ENCODE peak calls at places on chromosomes 16 and 17, in eight cellular contexts. Z, X, N, S, K, I, T and D are unnamed samples.

GRCh38 chr16:68228652-68229051 is 7.3 kb downstream of the ESRP2 start:
- DNase-seq in Z (no peak), S (no peak), X (no peak), T (no peak), N (no peak), I (no peak), K (no peak), D (no peak)

GRCh38 chr16:14455577-14455976 is 174.5 kb downstream of the PARN start:
- DNase-seq in K (peak; percentile 57), S (no peak), X (peak; percentile 70), Z (peak; percentile 41), I (no peak), N (no peak), T (no peak), D (peak; percentile 61)

GRCh38 chr17:79644617-79645016 is 33.8 kb upstream of the RBFOX3 start:
- DNase-seq in N (no peak), I (no peak), T (no peak), K (no peak), S (no peak), X (no peak), Z (no peak), D (no peak)

GRCh38 chr16:23365602-23366240 is 63.6 kb downstream of the SCNN1B start:
- DNase-seq in Z (no peak), N (no peak), I (no peak), X (no peak), T (no peak), K (no peak), S (no peak), D (no peak)

GRCh38 chr17:39792523-39793221 is 54.9 kb downstream of the GRB7 start:
- DNase-seq in N (no peak), S (no peak), X (no peak), K (no peak), Z (no peak), I (no peak), T (no peak), D (no peak)

GRCh38 chr17:1228752-1229353 is 41.4 kb upstream of the BHLHA9 start:
- DNase-seq in Z (no peak), X (no peak), N (no peak), S (no peak), K (no peak), T (no peak), I (peak; percentile 59), D (no peak)

GRCh38 chr17:19412984-19413383 is 2.0 kb downstream of the RNF112 start:
- DNase-seq in X (no peak), T (no peak), N (no peak), S (no peak), K (no peak), I (no peak), Z (no peak), D (no peak)

GRCh38 chr17:81420769-81421462 is 25.7 kb downstream of the BAHCC1 start:
- DNase-seq in K (no peak), X (no peak), N (no peak), T (peak; percentile 70), S (no peak), Z (peak; percentile 68), I (no peak), D (no peak)

GRCh38 chr17:42421479-42422332 is 1.4 kb downstream of the CAVIN1 start:
- DNase-seq in S (no peak), Z (peak; percentile 68), K (peak; percentile 84), X (no peak), T (peak; percentile 58), N (peak; percentile 75), I (no peak), D (peak; percentile 72)

GRCh38 chr17:70208825-70209555 is 39.7 kb downstream of the KCNJ2 start:
- DNase-seq in S (no peak), N (no peak), K (no peak), T (no peak), X (no peak), Z (no peak), I (no peak), D (no peak)

GRCh38 chr17:7219434-7219811 is 213 bp downstream of the DLG4 start:
- DNase-seq in K (no peak), X (no peak), S (no peak), N (no peak), Z (no peak), I (no peak), T (no peak), D (no peak)

GRCh38 chr16:25192096-25192495 is 24.7 kb upstream of the AQP8 start:
- DNase-seq in T (no peak), Z (peak; percentile 60), N (no peak), I (no peak), S (peak; percentile 33), X (peak; percentile 86), K (peak; percentile 27), D (peak; percentile 48)

GRCh38 chr17:60627113-60627512 is 27.1 kb downstream of the PPM1D start:
- DNase-seq in N (no peak), I (no peak), T (no peak), K (no peak), X (no peak), Z (no peak), S (no peak), D (no peak)

GRCh38 chr17:41739661-41740352 is 5.4 kb upstream of the HAP1 start:
- DNase-seq in K (peak; percentile 46), T (no peak), I (no peak), N (peak; percentile 76), X (no peak), S (peak; percentile 24), Z (peak; percentile 49), D (peak; percentile 83)

GRCh38 chr16:29808219-29808900 is 2.0 kb downstream of the MAZ start:
- DNase-seq in X (no peak), S (no peak), T (no peak), I (no peak), N (no peak), K (no peak), Z (no peak), D (no peak)

GRCh38 chr17:44083250-44083849 is 12.8 kb downstream of the G6PC3 start:
- DNase-seq in K (no peak), N (no peak), Z (no peak), I (no peak), T (no peak), X (no peak), S (no peak), D (no peak)

GRCh38 chr17:38453951-38454421 is 25.7 kb downstream of the ARHGAP23 start:
- DNase-seq in Z (peak; percentile 59), N (no peak), S (no peak), X (no peak), K (peak; percentile 41), I (no peak), T (no peak), D (peak; percentile 33)

GRCh38 chr17:38454528-38454927 is 26.3 kb downstream of the ARHGAP23 start:
- DNase-seq in X (no peak), N (peak; percentile 92), K (peak; percentile 83), Z (peak; percentile 86), T (peak; percentile 92), S (no peak), I (no peak), D (peak; percentile 76)

GRCh38 chr17:38457577-38458371 is 29.5 kb downstream of the ARHGAP23 start:
- DNase-seq in S (no peak), T (no peak), N (no peak), X (no peak), Z (no peak), I (no peak), K (no peak), D (no peak)

GRCh38 chr17:38455288-38455915 is 27.1 kb downstream of the ARHGAP23 start:
- DNase-seq in T (no peak), K (no peak), S (no peak), I (no peak), X (no peak), N (no peak), Z (no peak), D (no peak)

GRCh38 chr17:38456031-38456815 is 28.0 kb downstream of the ARHGAP23 start:
- DNase-seq in K (no peak), N (no peak), S (no peak), X (no peak), T (no peak), Z (no peak), I (no peak), D (no peak)
- TF ChIP-seq CTCF in K (no peak), N (no peak), S (no peak), X (peak; percentile 49), T (no peak), Z (no peak), I (no peak), D (peak; percentile 57)

GRCh38 chr17:30241051-30241450 is 5.6 kb upstream of the SLC6A4 start:
- DNase-seq in K (no peak), I (no peak), Z (no peak), N (no peak), T (no peak), X (no peak), S (no peak), D (no peak)

GRCh38 chr17:30238387-30239088 is 3.0 kb upstream of the SLC6A4 start:
- DNase-seq in I (no peak), Z (no peak), N (no peak), S (no peak), X (no peak), K (no peak), T (no peak), D (no peak)

GRCh38 chr17:30239089-30239462 is 3.6 kb upstream of the SLC6A4 start:
- DNase-seq in Z (no peak), I (no peak), S (no peak), N (no peak), K (no peak), T (no peak), X (no peak), D (no peak)

GRCh38 chr17:30238003-30238344 is 2.5 kb upstream of the SLC6A4 start:
- DNase-seq in Z (no peak), X (no peak), I (no peak), K (no peak), N (no peak), S (no peak), T (no peak), D (no peak)

GRCh38 chr17:30240177-30240576 is 4.7 kb upstream of the SLC6A4 start:
- DNase-seq in X (no peak), S (no peak), Z (no peak), T (no peak), I (no peak), K (no peak), N (no peak), D (no peak)
- TF ChIP-seq CTCF in X (no peak), S (no peak), Z (no peak), T (no peak), I (no peak), K (no peak), N (no peak), D (no peak)

GRCh38 chr17:28357061-28357900 is at the start of gene POLDIP2:
- DNase-seq in I (peak; percentile 96), T (peak; percentile 91), N (peak; percentile 92), K (peak; percentile 92), X (peak; percentile 73), Z (peak; percentile 95), S (peak; percentile 65), D (peak; percentile 91)
- TF ChIP-seq CTCF in I (no peak), T (no peak), N (no peak), K (no peak), X (no peak), Z (no peak), S (no peak), D (peak; percentile 31)

DNA sequence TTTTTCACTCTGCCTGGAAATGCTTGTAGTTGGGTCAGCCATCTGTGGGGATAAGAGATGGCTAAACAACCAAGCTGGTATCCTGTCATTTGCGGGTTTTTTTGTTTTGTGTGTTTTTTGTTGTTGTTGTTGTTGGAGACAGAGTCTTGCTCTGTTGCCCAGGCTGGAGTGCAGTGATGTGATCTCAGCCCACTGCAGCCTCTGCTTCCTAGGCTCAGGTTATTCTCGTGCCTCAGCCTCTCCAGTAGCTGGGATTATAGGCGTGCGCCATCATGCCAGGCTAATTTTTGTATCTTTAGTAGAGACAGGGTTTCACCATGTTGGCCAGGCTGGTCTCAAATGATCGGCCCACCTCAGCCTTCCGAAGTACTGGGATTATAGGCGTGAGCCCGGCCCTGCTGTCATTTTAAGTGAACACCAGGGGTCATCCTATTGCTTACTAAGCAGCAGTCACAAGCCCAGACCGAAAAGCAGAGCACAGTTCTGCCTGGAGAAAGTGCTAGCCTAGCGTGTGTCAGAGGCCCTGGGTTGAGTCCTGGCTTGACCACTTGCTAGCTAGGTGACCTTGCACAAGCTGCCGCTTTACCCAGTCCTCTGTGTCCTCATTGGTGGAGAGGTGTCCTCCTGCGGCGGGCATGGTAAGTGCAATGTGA is 4.6 kb downstream of the SMCR8 start:
- DNase-seq in K (peak; percentile 78), N (no peak), X (peak; percentile 29), T (no peak), S (peak; percentile 47), I (no peak), Z (peak; percentile 77), D (peak; percentile 55)
- TF ChIP-seq CTCF in K (peak; percentile 61), N (no peak), X (peak; percentile 47), T (no peak), S (peak; percentile 66), I (no peak), Z (peak; percentile 65), D (peak; percentile 76)